ENCODE peak calls at places on chromosomes 1 and 21, in five cellular contexts. M is CD8-positive, alpha-beta memory T cell; Q is fibroblast of the aortic adventitia; Y is heart left ventricle; U is activated T-cell treated with anti-CD3 and anti-CD28 coated beads for 24 hours. N is an unnamed sample.
A peak's percentile ranks its signal among the peaks of the same experiment; 100 is the strongest.

GRCh38 chr1:4395676-4396075 is 258.7 kb upstream of the AJAP1 start:
- DNase-seq in M (no peak), U (no peak), Q (no peak), Y (no peak), N (no peak)

GRCh38 chr1:109280768-109281356 is 2.1 kb downstream of the PSRC1 start:
- DNase-seq in U (no peak), Y (no peak), Q (no peak), M (no peak), N (no peak)

GRCh38 chr1:54653036-54653435 is 11.4 kb downstream of the MROH7 start:
- DNase-seq in Q (no peak), U (no peak), M (no peak), Y (no peak), N (no peak)

GRCh38 chr1:226945106-226945857 is 5.2 kb downstream of the COQ8A start:
- DNase-seq in M (no peak), U (no peak), Q (no peak), Y (no peak), N (no peak)

GRCh38 chr1:204331847-204332487 is 27.8 kb downstream of the PLEKHA6 start:
- DNase-seq in U (no peak), M (no peak), Y (no peak), Q (no peak), N (no peak)

GRCh38 chr1:165826565-165826964 is 849 bp upstream of the UCK2 start:
- DNase-seq in Y (no peak), Q (no peak), U (no peak), M (no peak), N (no peak)

GRCh38 chr1:44347280-44347679 is 7.8 kb downstream of the ERI3 start:
- DNase-seq in U (no peak), Y (no peak), M (no peak), Q (peak; percentile 87), N (no peak)

GRCh38 chr1:50976890-50977574 is 7.0 kb downstream of the CDKN2C start:
- DNase-seq in Q (peak; percentile 74), Y (peak; percentile 45), U (no peak), M (peak; percentile 17), N (peak; percentile 33)

GRCh38 chr1:12811409-12811784 is 19.8 kb downstream of the PRAMEF11 start:
- DNase-seq in Y (no peak), U (no peak), Q (peak; percentile 6), M (no peak), N (no peak)

GRCh38 chr1:215845224-215845902 is 278.3 kb downstream of the KCTD3 start:
- DNase-seq in Y (no peak), M (no peak), Q (peak; percentile 73), U (no peak), N (no peak)

GRCh38 chr21:39484711-39485264 is 33.0 kb downstream of the SH3BGR start:
- DNase-seq in U (no peak), Y (no peak), M (no peak), Q (peak; percentile 79), N (no peak)

GRCh38 chr1:12368646-12369045 is 138.8 kb downstream of the VPS13D start:
- DNase-seq in U (no peak), Q (no peak), M (no peak), Y (no peak), N (no peak)

GRCh38 chr1:212606734-212607205 is 1.8 kb upstream of the ATF3 start:
- DNase-seq in Q (no peak), M (peak; percentile 46), Y (no peak), U (no peak), N (no peak)

GRCh38 chr1:231871471-231871870 is 244.9 kb downstream of the DISC1 start:
- DNase-seq in M (no peak), Q (no peak), Y (no peak), U (no peak), N (peak; percentile 2)

N was measured in immature natural killer cell.